ENCODE peak calls at places on chromosomes 3 and 15, in five cellular contexts. P, H, A, S and E are unnamed samples.

GRCh38 chr3:170500995-170501394 is 82.3 kb downstream of the CLDN11 start:
- DNase-seq in P (no peak), H (no peak), A (no peak), S (no peak), E (no peak)

GRCh38 chr15:74502301-74502700 is 38.7 kb upstream of the ARID3B start:
- DNase-seq in P (no peak), H (no peak), A (no peak), S (peak), E (no peak)

GRCh38 chr15:48644827-48645557 is 517 bp downstream of the FBN1 start:
- DNase-seq in P (peak), H (no peak), A (peak), S (peak), E (peak)

GRCh38 chr15:62977952-62978811 is 64.4 kb upstream of the TPM1 start:
- DNase-seq in P (no peak), H (no peak), A (no peak), S (peak), E (no peak)

GRCh38 chr15:61195116-61196002 is 33.7 kb downstream of the RORA start:
- DNase-seq in P (peak), H (no peak), A (peak), S (peak), E (peak)

GRCh38 chr3:197736010-197736490 is 654 bp downstream of the RUBCN start:
- DNase-seq in P (no peak), H (peak), A (peak), S (peak), E (no peak)

GRCh38 chr15:74964794-74965193 is 8.2 kb upstream of the RPP25 start:
- DNase-seq in P (no peak), H (no peak), A (no peak), S (no peak), E (no peak)

GRCh38 chr3:10357592-10358308 is 36.8 kb upstream of the SEC13 start:
- DNase-seq in P (no peak), H (no peak), A (no peak), S (peak), E (no peak)

GRCh38 chr3:160129459-160130061 is 95.7 kb upstream of the C3orf80 start:
- DNase-seq in P (no peak), H (no peak), A (no peak), S (peak), E (no peak)

GRCh38 chr3:124707667-124708066 is 22.6 kb upstream of the UMPS start:
- DNase-seq in P (no peak), H (no peak), A (no peak), S (peak), E (no peak)

GRCh38 chr3:42503957-42504333 is 1.5 kb downstream of the VIPR1 start:
- DNase-seq in P (no peak), H (no peak), A (no peak), S (no peak), E (no peak)

GRCh38 chr3:134328147-134328591 is 46.1 kb downstream of the AMOTL2 start:
- DNase-seq in P (no peak), H (no peak), A (no peak), S (peak), E (no peak)

GRCh38 chr3:153160451-153161137 is 1.4 kb upstream of the RAP2B start:
- DNase-seq in P (no peak), H (peak), A (peak), S (peak), E (peak)

GRCh38 chr3:11447584-11448200 is 175.5 kb downstream of the ATG7 start:
- DNase-seq in P (no peak), H (no peak), A (no peak), S (no peak), E (no peak)

GRCh38 chr15:63833246-63833696 is 477 bp downstream of the HERC1 start:
- DNase-seq in P (peak), H (peak), A (peak), S (peak), E (no peak)

GRCh38 chr3:193771011-193771697 is 178.1 kb downstream of the OPA1 start:
- DNase-seq in P (no peak), H (no peak), A (no peak), S (no peak), E (no peak)

GRCh38 chr3:72625616-72626337 is 222.5 kb downstream of the SHQ1 start:
- DNase-seq in P (no peak), H (no peak), A (no peak), S (peak), E (no peak)

GRCh38 chr15:62938825-62939224 is 103.7 kb upstream of the TPM1 start:
- DNase-seq in P (no peak), H (no peak), A (no peak), S (no peak), E (no peak)

GRCh38 chr3:182713743-182714517 is 79.4 kb upstream of the ATP11B start:
- DNase-seq in P (peak), H (no peak), A (peak), S (peak), E (no peak)

GRCh38 chr15:38684461-38685000 is 119.9 kb upstream of the RASGRP1 start:
- DNase-seq in P (no peak), H (no peak), A (no peak), S (no peak), E (no peak)

GRCh38 chr3:153221748-153222162 is 59.7 kb downstream of the RAP2B start:
- DNase-seq in P (no peak), H (peak), A (peak), S (peak), E (no peak)

GRCh38 chr15:98904466-98905048 is 103.0 kb downstream of the PGPEP1L start:
- DNase-seq in P (no peak), H (no peak), A (peak), S (peak), E (peak)

GRCh38 chr3:8599146-8599545 is 45.5 kb downstream of the SSUH2 start:
- DNase-seq in P (no peak), H (no peak), A (no peak), S (no peak), E (no peak)

GRCh38 chr3:194273396-194274310 is 77.5 kb downstream of the CPN2 start:
- DNase-seq in P (no peak), H (no peak), A (no peak), S (no peak), E (no peak)

GRCh38 chr15:39499151-39499550 is 81.7 kb upstream of the THBS1 start:
- DNase-seq in P (no peak), H (no peak), A (no peak), S (no peak), E (no peak)

GRCh38 chr15:70518201-70519003 is 245.0 kb downstream of the UACA start:
- DNase-seq in P (no peak), H (no peak), A (no peak), S (no peak), E (no peak)

GRCh38 chr3:126900859-126901540 is 81.9 kb upstream of the PLXNA1 start:
- DNase-seq in P (no peak), H (no peak), A (no peak), S (no peak), E (no peak)

GRCh38 chr15:82177291-82178010 is 85.1 kb downstream of the EFL1 start:
- DNase-seq in P (no peak), H (no peak), A (no peak), S (peak), E (no peak)

GRCh38 chr15:95087253-95087609 is 855.9 kb downstream of the MCTP2 start:
- DNase-seq in P (no peak), H (no peak), A (no peak), S (no peak), E (no peak)

GRCh38 chr3:45864760-45865567 is 21.4 kb upstream of the CCR9 start:
- DNase-seq in P (no peak), H (no peak), A (no peak), S (no peak), E (no peak)

GRCh38 chr3:25904248-25904647 is 114.4 kb downstream of the OXSM start:
- DNase-seq in P (no peak), H (no peak), A (no peak), S (no peak), E (no peak)

GRCh38 chr3:142808103-142808917 is 80.6 kb downstream of the PCOLCE2 start:
- DNase-seq in P (no peak), H (no peak), A (no peak), S (peak), E (no peak)